ENCODE peak calls at places on chromosome 18, in five cellular contexts. U is NT2/D1, N is H7, A is astrocyte, I is astrocyte of the spinal cord. Z is an unnamed sample.

GRCh38 chr18:25171334-25171733 is 180.6 kb downstream of the ZNF521 start:
- DNase-seq in U (no peak), N (no peak), A (no peak), I (no peak), Z (no peak)

GRCh38 chr18:25289040-25289631 is 62.8 kb downstream of the ZNF521 start:
- DNase-seq in U (no peak), N (no peak), A (peak), I (peak), Z (peak)

GRCh38 chr18:68725341-68725740 is 10.4 kb upstream of the TMX3 start:
- DNase-seq in U (no peak), N (no peak), A (peak), I (peak), Z (no peak)

GRCh38 chr18:13161276-13161899 is 57.2 kb upstream of the LDLRAD4 start:
- DNase-seq in U (no peak), N (no peak), A (no peak), I (no peak), Z (no peak)

GRCh38 chr18:55228707-55229106 is 269.4 kb upstream of the CCDC68 start:
- DNase-seq in U (no peak), N (no peak), A (no peak), I (no peak), Z (peak)

GRCh38 chr18:50955246-50955645 is 12.6 kb upstream of the ELAC1 start:
- DNase-seq in U (peak), N (peak), A (no peak), I (no peak), Z (no peak)

GRCh38 chr18:5983479-5983878 is 88.2 kb upstream of the TMEM200C start:
- DNase-seq in U (no peak), N (no peak), A (no peak), I (no peak), Z (peak)

GRCh38 chr18:57585846-57586242 is 658 bp downstream of the FECH start:
- DNase-seq in U (no peak), N (no peak), A (no peak), I (peak), Z (no peak)

GRCh38 chr18:28820353-28820752 is 643.4 kb upstream of the CDH2 start:
- DNase-seq in U (no peak), N (no peak), A (no peak), I (no peak), Z (no peak)

GRCh38 chr18:63311481-63312409 is 7.8 kb downstream of the BCL2 start:
- DNase-seq in U (no peak), N (no peak), A (no peak), I (no peak), Z (no peak)

GRCh38 chr18:63346471-63347183 is 20.4 kb downstream of the KDSR start:
- DNase-seq in U (no peak), N (no peak), A (peak), I (peak), Z (no peak)

GRCh38 chr18:59372975-59373374 is 13.9 kb upstream of the LMAN1 start:
- DNase-seq in U (no peak), N (no peak), A (no peak), I (no peak), Z (no peak)

GRCh38 chr18:5584751-5585417 is 41.1 kb upstream of the EPB41L3 start:
- DNase-seq in U (no peak), N (no peak), A (peak), I (peak), Z (no peak)

GRCh38 chr18:67081866-67082265 is 434.7 kb downstream of the DSEL start:
- DNase-seq in U (no peak), N (no peak), A (no peak), I (no peak), Z (no peak)

GRCh38 chr18:27685807-27686412 is 491.0 kb downstream of the CDH2 start:
- DNase-seq in U (no peak), N (no peak), A (peak), I (peak), Z (no peak)

GRCh38 chr18:41484069-41484468 is 471.0 kb upstream of the PIK3C3 start:
- DNase-seq in U (no peak), N (no peak), A (no peak), I (no peak), Z (no peak)

GRCh38 chr18:39838831-39839230 is 2116.2 kb upstream of the PIK3C3 start:
- DNase-seq in U (no peak), N (no peak), A (no peak), I (no peak), Z (no peak)

GRCh38 chr18:48792141-48792540 is 158.6 kb downstream of the SMAD7 start:
- DNase-seq in U (no peak), N (no peak), A (no peak), I (no peak), Z (no peak)

GRCh38 chr18:6616981-6617380 is 112.5 kb upstream of the ARHGAP28 start:
- DNase-seq in U (no peak), N (no peak), A (no peak), I (no peak), Z (no peak)

GRCh38 chr18:6525593-6525992 is 110.9 kb upstream of the L3MBTL4 start:
- DNase-seq in U (no peak), N (no peak), A (no peak), I (no peak), Z (no peak)

GRCh38 chr18:25351280-25351772 is 640 bp downstream of the ZNF521 start:
- DNase-seq in U (no peak), N (no peak), A (no peak), I (peak), Z (no peak)

GRCh38 chr18:50092250-50092780 is 102.6 kb downstream of the MYO5B start:
- DNase-seq in U (peak), N (no peak), A (no peak), I (no peak), Z (no peak)

GRCh38 chr18:70464343-70465114 is 175.7 kb downstream of the SOCS6 start:
- DNase-seq in U (peak), N (peak), A (peak), I (peak), Z (peak)

GRCh38 chr18:75418293-75418692 is 9.2 kb downstream of the SMIM21 start:
- DNase-seq in U (no peak), N (no peak), A (no peak), I (no peak), Z (no peak)

GRCh38 chr18:36212301-36212977 is 25.1 kb downstream of the MOCOS start:
- DNase-seq in U (no peak), N (no peak), A (no peak), I (no peak), Z (no peak)

GRCh38 chr18:26574958-26575864 is 26.9 kb upstream of the KCTD1 start:
- DNase-seq in U (no peak), N (peak), A (peak), I (peak), Z (peak)

GRCh38 chr18:59907172-59907571 is 7.4 kb downstream of the PMAIP1 start:
- DNase-seq in U (no peak), N (no peak), A (no peak), I (no peak), Z (no peak)

GRCh38 chr18:74524097-74524496 is 10.2 kb upstream of the CNDP1 start:
- DNase-seq in U (no peak), N (no peak), A (no peak), I (peak), Z (peak)

GRCh38 chr18:79625195-79625923 is 54.2 kb upstream of the CTDP1 start:
- DNase-seq in U (no peak), N (no peak), A (no peak), I (no peak), Z (no peak)

GRCh38 chr18:37246779-37247340 is 318.7 kb downstream of the CELF4 start:
- DNase-seq in U (no peak), N (peak), A (no peak), I (no peak), Z (no peak)

GRCh38 chr18:2850816-2851215 is 4.0 kb downstream of the EMILIN2 start:
- DNase-seq in U (no peak), N (peak), A (no peak), I (no peak), Z (no peak)

GRCh38 chr18:62786689-62787088 is 71.3 kb downstream of the PHLPP1 start:
- DNase-seq in U (no peak), N (no peak), A (no peak), I (no peak), Z (no peak)

GRCh38 chr18:48743046-48743445 is 204.2 kb downstream of the CTIF start:
- DNase-seq in U (no peak), N (no peak), A (peak), I (peak), Z (peak)

GRCh38 chr18:79630266-79631095 is 49.1 kb upstream of the CTDP1 start:
- DNase-seq in U (no peak), N (no peak), A (no peak), I (no peak), Z (peak)

GRCh38 chr18:12652861-12653401 is 5.0 kb downstream of the SPIRE1 start:
- DNase-seq in U (no peak), N (no peak), A (no peak), I (no peak), Z (no peak)

GRCh38 chr18:10791141-10791808 is 265.4 kb downstream of the NAPG start:
- DNase-seq in U (no peak), N (no peak), A (no peak), I (peak), Z (no peak)

GRCh38 chr18:28114472-28114871 is 62.5 kb downstream of the CDH2 start:
- DNase-seq in U (no peak), N (no peak), A (peak), I (peak), Z (no peak)

GRCh38 chr18:47577520-47577919 is 326.1 kb upstream of the SKOR2 start:
- DNase-seq in U (no peak), N (peak), A (no peak), I (no peak), Z (no peak)

GRCh38 chr18:9204659-9205058 is 68.1 kb downstream of the ANKRD12 start:
- DNase-seq in U (no peak), N (no peak), A (no peak), I (no peak), Z (no peak)

GRCh38 chr18:9196568-9196967 is 60.0 kb downstream of the ANKRD12 start:
- DNase-seq in U (no peak), N (no peak), A (no peak), I (no peak), Z (no peak)

DNA sequence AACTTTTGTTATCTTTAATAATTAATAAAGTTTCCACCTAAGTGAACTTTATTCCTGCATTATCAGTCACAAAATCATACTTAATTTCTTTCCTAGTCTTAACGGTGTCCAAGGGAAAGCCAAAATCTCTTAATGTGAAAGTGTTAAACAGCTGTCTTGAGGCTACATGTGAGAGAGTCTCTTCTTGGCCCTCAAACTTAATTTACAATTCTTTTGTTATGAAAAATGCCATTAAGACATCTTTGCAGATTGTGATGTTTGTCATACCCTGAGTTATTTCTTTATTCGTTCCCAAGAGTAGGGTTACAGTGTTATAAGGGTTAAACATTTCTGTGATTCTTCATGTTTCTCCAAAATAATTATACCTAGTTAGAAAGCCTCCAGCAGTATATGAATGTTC is 64.6 kb downstream of the ANKRD12 start:
- DNase-seq in U (no peak), N (no peak), A (no peak), I (no peak), Z (no peak)
- H3K4me3 ChIP-seq in U (no peak), N (no peak), A (no peak), I (no peak), Z (no peak)

GRCh38 chr18:23689031-23689615 is at the start of gene LAMA3:
- DNase-seq in U (no peak), N (no peak), A (no peak), I (peak), Z (peak)

GRCh38 chr18:23693849-23694248 is 4.6 kb downstream of the LAMA3 start:
- DNase-seq in U (no peak), N (no peak), A (no peak), I (no peak), Z (no peak)

GRCh38 chr18:23688528-23688927 is 725 bp upstream of the LAMA3 start:
- DNase-seq in U (no peak), N (peak), A (no peak), I (no peak), Z (no peak)

GRCh38 chr18:23689616-23690504 is 607 bp downstream of the LAMA3 start:
- DNase-seq in U (no peak), N (peak), A (no peak), I (no peak), Z (peak)

DNA sequence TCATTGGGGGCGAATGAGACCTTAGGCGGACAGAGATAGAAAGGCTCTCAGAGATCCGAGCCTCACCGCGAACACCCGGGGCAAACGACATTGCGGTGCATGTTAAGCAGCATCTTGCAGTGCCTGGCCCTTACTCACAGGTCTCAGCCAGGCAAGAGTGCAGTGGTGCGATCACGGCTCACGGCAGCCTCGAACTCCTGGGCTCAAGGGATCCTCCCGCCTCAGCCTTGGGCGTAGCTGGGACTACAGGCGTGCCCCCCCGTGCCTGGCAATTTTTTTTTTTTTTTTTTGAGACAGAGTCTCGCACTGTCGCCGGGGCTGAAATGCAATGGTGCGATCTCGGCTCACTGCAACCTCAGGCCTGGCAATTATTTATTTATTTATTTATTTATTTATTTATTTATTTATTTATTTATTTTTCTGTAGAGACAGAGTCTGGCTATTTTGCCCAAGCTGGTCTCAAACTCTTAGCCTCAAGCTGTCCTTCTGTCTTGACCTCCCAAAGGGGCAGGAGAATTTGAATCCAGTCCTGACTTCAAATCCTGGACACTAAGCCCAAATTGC is 1.3 kb downstream of the LAMA3 start:
- DNase-seq in U (no peak), N (peak), A (no peak), I (no peak), Z (no peak)
- H3K4me3 ChIP-seq in U (peak), N (peak), A (no peak), I (no peak), Z (peak)

GRCh38 chr18:7958081-7958896 is 391.2 kb downstream of the PTPRM start:
- DNase-seq in U (no peak), N (no peak), A (peak), I (peak), Z (no peak)
- H3K4me3 ChIP-seq in U (no peak), N (no peak), A (peak), I (no peak), Z (no peak)

GRCh38 chr18:31943895-31944816 is 1.2 kb upstream of the TRAPPC8 start:
- DNase-seq in U (no peak), N (no peak), A (no peak), I (no peak), Z (no peak)
- H3K4me3 ChIP-seq in U (peak), N (peak), A (peak), I (peak), Z (peak)

GRCh38 chr18:1092228-1092627 is 187.6 kb downstream of the ADCYAP1 start:
- DNase-seq in U (no peak), N (peak), A (no peak), I (no peak), Z (no peak)

GRCh38 chr18:1094408-1094807 is 189.7 kb downstream of the ADCYAP1 start:
- DNase-seq in U (no peak), N (no peak), A (peak), I (peak), Z (no peak)

GRCh38 chr18:1090758-1091157 is 186.1 kb downstream of the ADCYAP1 start:
- DNase-seq in U (peak), N (no peak), A (no peak), I (no peak), Z (no peak)
- H3K4me3 ChIP-seq in U (no peak), N (no peak), A (no peak), I (no peak), Z (no peak)

DNA sequence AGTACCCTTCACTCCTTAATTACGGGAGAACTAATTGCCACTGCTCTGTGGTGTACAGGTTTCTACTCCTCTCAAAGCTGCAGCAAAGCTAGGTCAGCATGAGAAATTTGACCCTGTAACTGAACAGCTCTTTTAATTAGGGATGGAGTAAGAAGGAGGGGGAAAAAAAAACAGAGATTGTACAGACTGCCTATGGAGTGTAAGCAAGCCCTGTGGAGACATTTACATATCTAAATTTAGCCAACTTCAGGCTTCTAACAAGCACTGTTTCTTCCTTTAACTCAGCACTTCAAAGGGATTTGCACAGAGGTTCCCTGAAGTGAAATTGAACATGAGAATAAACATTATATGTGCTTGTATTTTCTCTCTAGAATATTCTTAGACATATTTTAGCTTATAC is 629.6 kb upstream of the SETBP1 start:
- DNase-seq in U (peak), N (no peak), A (no peak), I (no peak), Z (no peak)
- H3K4me3 ChIP-seq in U (no peak), N (no peak), A (no peak), I (no peak), Z (no peak)

Z was measured in heart right ventricle.